ENCODE peak calls at places on chromosome 9, in four cellular contexts. N is heart right ventricle, M is left ventricle myocardium inferior, Q is GM06990. H is an unnamed sample.
A peak's percentile ranks its signal among the peaks of the same experiment; 100 is the strongest.

GRCh38 chr9:109875495-109875894 is 95.5 kb downstream of the PALM2AKAP2 start:
- DNase-seq in N (no peak), M (no peak), Q (no peak), H (no peak)

GRCh38 chr9:113347479-113347878 is 1.9 kb upstream of the BSPRY start:
- DNase-seq in N (no peak), M (no peak), Q (no peak), H (no peak)

GRCh38 chr9:23821400-23822181 is 4.4 kb downstream of the ELAVL2 start:
- DNase-seq in N (peak; percentile 11), M (no peak), Q (no peak), H (no peak)

GRCh38 chr9:29245351-29245750 is 1672.1 kb upstream of the C9orf72 start:
- DNase-seq in N (no peak), M (no peak), Q (no peak), H (no peak)

GRCh38 chr9:74277532-74277931 is 219.6 kb upstream of the RORB start:
- DNase-seq in N (no peak), M (no peak), Q (peak; percentile 1), H (no peak)

GRCh38 chr9:120668399-120668798 is 45.9 kb downstream of the MEGF9 start:
- DNase-seq in N (no peak), M (no peak), Q (no peak), H (no peak)

GRCh38 chr9:94681508-94681907 is 42.2 kb upstream of the FBP1 start:
- DNase-seq in N (peak; percentile 68), M (peak; percentile 64), Q (peak; percentile 21), H (peak; percentile 85)

GRCh38 chr9:132056717-132057429 is 22.8 kb downstream of the MED27 start:
- DNase-seq in N (no peak), M (no peak), Q (no peak), H (no peak)

GRCh38 chr9:93246111-93246510 is 62.2 kb downstream of the WNK2 start:
- DNase-seq in N (no peak), M (no peak), Q (no peak), H (no peak)

GRCh38 chr9:34267660-34268059 is 61.4 kb downstream of the KIF24 start:
- DNase-seq in N (no peak), M (no peak), Q (no peak), H (no peak)

GRCh38 chr9:97982191-97982718 is 886 bp upstream of the ANP32B start:
- DNase-seq in N (no peak), M (no peak), Q (no peak), H (no peak)

GRCh38 chr9:76297721-76298239 is 96.4 kb downstream of the RFK start:
- DNase-seq in N (peak; percentile 25), M (peak; percentile 34), Q (no peak), H (peak; percentile 36)

GRCh38 chr9:692636-693459 is 148.6 kb upstream of the DMRT1 start:
- DNase-seq in N (no peak), M (no peak), Q (no peak), H (no peak)

GRCh38 chr9:133023117-133023890 is 7.5 kb upstream of the GTF3C5 start:
- DNase-seq in N (no peak), M (no peak), Q (peak; percentile 46), H (peak; percentile 6)

GRCh38 chr9:77841739-77842386 is 189.7 kb downstream of the GNAQ start:
- DNase-seq in N (no peak), M (no peak), Q (no peak), H (no peak)
- TF ChIP-seq CTCF in N (peak; percentile 23), M (peak; percentile 36), Q (peak; percentile 39), H (peak; percentile 35)

DNA sequence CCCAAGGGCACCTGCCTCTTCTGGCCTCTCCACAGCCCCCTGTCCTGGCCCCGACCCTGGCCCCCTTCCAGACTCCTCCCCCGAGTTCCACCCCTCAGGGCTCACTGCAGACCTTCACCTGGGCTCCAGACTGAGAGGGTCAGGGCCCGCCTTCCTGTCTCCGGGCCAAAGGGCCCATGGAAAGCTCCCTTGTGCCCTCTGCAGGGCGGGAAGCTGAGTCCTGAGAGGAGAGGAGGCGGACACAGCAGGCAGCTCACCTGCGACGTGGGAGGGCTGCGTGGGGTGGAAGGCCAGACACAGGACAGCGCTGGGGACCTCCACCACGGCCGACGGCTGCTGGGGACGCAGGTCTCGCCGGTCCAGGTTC is 20.6 kb downstream of the DYNC2I2 start:
- DNase-seq in N (peak; percentile 78), M (peak; percentile 77), Q (no peak), H (no peak)
- H3K4me3 ChIP-seq in N (peak overlapping the region; percentile 35), M (peak overlapping the region; percentile 65), Q (no peak overlapping the region), H (no peak overlapping the region)

GRCh38 chr9:119284118-119284517 is 85.1 kb downstream of the BRINP1 start:
- DNase-seq in N (no peak), M (no peak), Q (no peak), H (no peak)
- TF ChIP-seq CTCF in N (peak; percentile 19), M (peak; percentile 21), Q (peak; percentile 9), H (no peak)

GRCh38 chr9:136296434-136297015 is 7.4 kb downstream of the CCDC187 start:
- DNase-seq in N (peak; percentile 8), M (no peak), Q (no peak), H (no peak)
- H3K4me3 ChIP-seq in N (no peak overlapping the region), M (no peak overlapping the region), Q (no peak overlapping the region), H (no peak overlapping the region)

DNA sequence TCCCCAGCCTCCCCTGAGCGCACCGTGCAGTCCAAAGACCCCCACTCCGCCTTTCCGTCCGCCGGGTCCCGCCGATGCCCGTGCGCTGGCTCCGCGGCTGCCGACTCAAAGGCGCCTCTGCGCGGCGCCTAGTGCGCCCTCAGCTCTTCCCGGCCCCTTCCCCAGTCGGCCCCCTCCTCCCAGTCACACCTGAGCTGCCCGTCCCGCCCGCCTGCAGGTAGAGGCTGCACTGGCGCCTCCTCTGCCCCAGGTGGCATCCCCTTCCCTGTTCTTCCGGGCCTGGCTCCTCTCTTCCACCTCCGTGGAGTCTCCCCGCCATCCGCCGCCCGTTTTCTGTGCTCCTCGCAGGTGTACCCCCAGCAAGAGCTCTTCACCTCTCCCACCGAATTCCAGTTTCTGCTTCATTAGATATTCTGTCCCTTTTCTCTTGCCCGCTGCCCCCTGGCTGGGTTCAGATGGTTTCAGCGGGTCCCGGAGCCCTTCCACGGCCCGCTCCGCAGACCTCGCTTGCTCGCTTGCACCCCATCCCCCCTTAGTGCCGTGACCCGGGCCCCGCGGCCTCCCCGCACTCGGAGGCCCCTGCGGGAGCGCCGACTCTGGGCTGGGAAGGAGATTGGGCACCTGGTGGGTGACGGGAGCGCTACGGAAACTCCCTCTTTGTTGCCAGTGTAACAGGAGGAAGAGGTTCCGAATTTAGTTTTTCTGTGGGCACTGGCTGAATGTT is 707 bp downstream of the SLC44A1 start:
- DNase-seq in N (peak; percentile 46), M (peak; percentile 29), Q (peak; percentile 45), H (peak; percentile 58)
- TF ChIP-seq CTCF in N (peak; percentile 27), M (peak; percentile 7), Q (peak; percentile 33), H (no peak)

GRCh38 chr9:135502168-135502872 is 1.8 kb downstream of the MRPS2 start:
- DNase-seq in N (peak; percentile 7), M (no peak), Q (no peak), H (no peak)
- H3K4me3 ChIP-seq in N (no peak overlapping the region), M (peak overlapping the region; percentile 98), Q (no peak overlapping the region), H (no peak overlapping the region)

GRCh38 chr9:89603629-89604462 is 966 bp upstream of the GADD45G start:
- DNase-seq in N (peak; percentile 79), M (peak; percentile 79), Q (peak; percentile 39), H (peak; percentile 38)
- TF ChIP-seq CTCF in N (peak; percentile 61), M (peak; percentile 55), Q (peak; percentile 48), H (no peak)

GRCh38 chr9:73153793-73154227 is 2.1 kb downstream of the ANXA1 start:
- DNase-seq in N (no peak), M (no peak), Q (no peak), H (peak; percentile 55)

GRCh38 chr9:73152445-73152844 is 780 bp downstream of the ANXA1 start:
- DNase-seq in N (no peak), M (no peak), Q (no peak), H (peak; percentile 77)

GRCh38 chr9:73154271-73154670 is 2.6 kb downstream of the ANXA1 start:
- DNase-seq in N (no peak), M (no peak), Q (no peak), H (no peak)

GRCh38 chr9:73151653-73152382 is at the start of gene ANXA1:
- DNase-seq in N (no peak), M (no peak), Q (no peak), H (peak; percentile 95)

DNA sequence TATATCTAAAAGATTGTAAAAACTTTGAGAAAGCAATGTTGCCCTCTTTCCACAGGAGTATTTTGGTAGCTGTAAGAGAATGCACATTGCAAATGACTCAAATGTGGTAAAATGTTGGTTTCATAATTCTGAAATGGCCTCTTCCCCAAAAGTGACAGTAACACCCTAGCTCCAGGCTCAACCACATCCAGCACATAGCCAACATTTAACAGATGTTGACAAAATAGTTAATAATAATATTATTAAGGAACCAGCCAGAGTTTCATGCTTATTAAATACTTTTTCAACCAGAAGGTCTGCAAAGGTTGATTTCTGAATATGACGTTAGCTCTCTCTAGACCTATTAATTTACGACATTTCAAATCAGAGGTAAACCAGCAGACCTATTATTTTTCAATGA is 1.3 kb downstream of the ANXA1 start:
- DNase-seq in N (no peak), M (no peak), Q (peak; percentile 15), H (no peak)
- H3K4me3 ChIP-seq in N (peak overlapping the region; percentile 42), M (peak overlapping the region; percentile 69), Q (no peak overlapping the region), H (peak overlapping the region; percentile 40)